ENCODE peak calls at places on chromosome 9, in ten cellular contexts. I, Y, O, W, N, R, V, K, J and F are unnamed samples.

GRCh38 chr9:8382777-8383527 is 583.4 kb upstream of the DMAC1 start:
- DNase-seq in I (no peak), Y (no peak), O (no peak), W (no peak), N (no peak), R (no peak), V (no peak), K (no peak), J (no peak), F (no peak)

GRCh38 chr9:98142925-98143481 is 24.0 kb upstream of the TRIM14 start:
- DNase-seq in I (no peak), Y (no peak), O (no peak), W (no peak), N (no peak), R (no peak), V (no peak), K (no peak), J (no peak), F (no peak)

GRCh38 chr9:93898502-93899426 is 56.4 kb downstream of the BARX1 start:
- DNase-seq in I (no peak), Y (no peak), O (no peak), W (no peak), N (no peak), R (no peak), V (no peak), K (no peak), J (no peak), F (no peak)

GRCh38 chr9:129580211-129580915 is 40.5 kb downstream of the C9orf50 start:
- DNase-seq in I (no peak), Y (no peak), O (no peak), W (no peak), N (no peak), R (peak), V (no peak), K (no peak), J (no peak), F (no peak)

GRCh38 chr9:123364241-123364824 is 8.3 kb downstream of the CRB2 start:
- DNase-seq in I (no peak), Y (no peak), O (peak), W (no peak), N (peak), R (no peak), V (no peak), K (no peak), J (no peak), F (no peak)

GRCh38 chr9:8188720-8189407 is 389.3 kb upstream of the DMAC1 start:
- DNase-seq in I (no peak), Y (no peak), O (no peak), W (no peak), N (no peak), R (no peak), V (no peak), K (no peak), J (no peak), F (no peak)

GRCh38 chr9:22117511-22118388 is 108.6 kb upstream of the CDKN2B start:
- DNase-seq in I (no peak), Y (no peak), O (peak), W (peak), N (no peak), R (no peak), V (no peak), K (no peak), J (peak), F (no peak)

GRCh38 chr9:104240890-104241289 is 146.8 kb downstream of the SMC2 start:
- DNase-seq in I (no peak), Y (no peak), O (no peak), W (no peak), N (no peak), R (peak), V (no peak), K (no peak), J (no peak), F (no peak)

GRCh38 chr9:5112109-5112592 is 73.3 kb downstream of the INSL6 start:
- DNase-seq in I (no peak), Y (no peak), O (no peak), W (no peak), N (no peak), R (no peak), V (no peak), K (no peak), J (no peak), F (no peak)

GRCh38 chr9:98142182-98142924 is 23.3 kb upstream of the TRIM14 start:
- DNase-seq in I (no peak), Y (no peak), O (no peak), W (peak), N (no peak), R (no peak), V (peak), K (no peak), J (peak), F (peak)

GRCh38 chr9:113950195-113951031 is 74.3 kb downstream of the ZNF618 start:
- DNase-seq in I (no peak), Y (no peak), O (no peak), W (no peak), N (no peak), R (no peak), V (no peak), K (no peak), J (no peak), F (no peak)

GRCh38 chr9:130015353-130016019 is 27.5 kb downstream of the FNBP1 start:
- DNase-seq in I (no peak), Y (no peak), O (no peak), W (no peak), N (no peak), R (no peak), V (no peak), K (no peak), J (no peak), F (no peak)

GRCh38 chr9:7507539-7508251 is 291.9 kb downstream of the DMAC1 start:
- DNase-seq in I (no peak), Y (no peak), O (no peak), W (no peak), N (no peak), R (no peak), V (no peak), K (no peak), J (no peak), F (no peak)

GRCh38 chr9:69085523-69086283 is 50.2 kb downstream of the FXN start:
- DNase-seq in I (no peak), Y (no peak), O (peak), W (no peak), N (no peak), R (no peak), V (no peak), K (no peak), J (peak), F (no peak)

GRCh38 chr9:37300620-37301368 is 121.7 kb upstream of the GRHPR start:
- DNase-seq in I (no peak), Y (no peak), O (peak), W (no peak), N (no peak), R (no peak), V (no peak), K (no peak), J (peak), F (no peak)

GRCh38 chr9:18658764-18659705 is 185.1 kb downstream of the ADAMTSL1 start:
- DNase-seq in I (no peak), Y (no peak), O (no peak), W (no peak), N (no peak), R (no peak), V (no peak), K (no peak), J (no peak), F (no peak)

GRCh38 chr9:89435315-89435823 is 62.5 kb downstream of the SEMA4D start:
- DNase-seq in I (no peak), Y (no peak), O (no peak), W (peak), N (no peak), R (peak), V (peak), K (no peak), J (peak), F (no peak)

GRCh38 chr9:89431930-89432725 is 65.8 kb downstream of the SEMA4D start:
- DNase-seq in I (no peak), Y (no peak), O (no peak), W (no peak), N (no peak), R (no peak), V (no peak), K (no peak), J (no peak), F (no peak)

GRCh38 chr9:89432986-89433530 is 64.9 kb downstream of the SEMA4D start:
- DNase-seq in I (no peak), Y (no peak), O (no peak), W (no peak), N (no peak), R (no peak), V (no peak), K (no peak), J (no peak), F (no peak)

GRCh38 chr9:89434636-89435314 is 63.1 kb downstream of the SEMA4D start:
- DNase-seq in I (no peak), Y (no peak), O (no peak), W (no peak), N (no peak), R (no peak), V (no peak), K (no peak), J (peak), F (no peak)

GRCh38 chr9:89433826-89434225 is 64.1 kb downstream of the SEMA4D start:
- DNase-seq in I (no peak), Y (no peak), O (peak), W (no peak), N (no peak), R (no peak), V (no peak), K (no peak), J (no peak), F (no peak)
- H3K27ac ChIP-seq in I (no peak), Y (no peak), O (no peak), W (no peak), N (peak), R (no peak), V (no peak), K (no peak), J (no peak), F (no peak)

DNA sequence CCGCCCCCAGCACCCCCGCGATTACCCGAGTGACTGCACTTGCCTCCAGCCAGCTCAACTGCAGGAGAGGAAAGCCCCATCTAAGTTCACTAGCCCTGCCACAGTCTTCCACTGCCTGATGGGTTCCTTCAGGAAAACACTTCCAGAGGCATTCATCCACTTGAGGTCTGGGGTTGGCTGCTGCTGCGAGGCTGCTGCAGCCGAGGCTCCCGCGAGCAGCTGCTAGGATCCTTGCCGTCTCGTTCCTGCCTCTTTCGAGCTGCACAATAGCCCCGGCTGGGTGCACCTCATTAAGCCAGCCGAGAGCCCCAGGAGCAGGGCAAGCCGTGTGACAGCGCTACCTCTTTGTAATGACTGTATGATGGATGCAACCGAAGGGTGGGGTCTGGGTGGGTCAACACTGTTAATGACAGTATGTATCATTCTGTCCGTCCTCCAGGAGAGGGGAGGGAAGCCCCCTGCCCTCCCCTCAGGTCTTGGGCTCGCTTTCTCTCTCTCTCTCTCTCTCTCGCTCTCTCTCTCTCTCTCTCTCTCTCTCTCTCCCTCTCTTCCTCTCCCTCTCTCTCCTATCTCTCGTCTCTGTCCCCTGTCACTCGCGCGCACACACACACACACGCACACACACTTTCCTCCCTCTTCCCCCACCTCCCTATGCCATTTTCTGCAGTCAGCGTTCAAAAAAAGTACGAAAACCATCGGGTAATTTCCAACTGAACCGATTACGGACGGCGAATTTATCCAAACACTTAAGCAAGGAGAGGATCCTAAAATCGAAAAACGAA is 24.4 kb upstream of the ELAVL2 start:
- DNase-seq in I (no peak), Y (peak), O (peak), W (no peak), N (no peak), R (no peak), V (no peak), K (no peak), J (peak), F (no peak)
- H3K27ac ChIP-seq in I (no peak), Y (no peak), O (no peak), W (no peak), N (no peak), R (no peak), V (no peak), K (no peak), J (peak), F (no peak)

GRCh38 chr9:125889524-125890473 is 142.6 kb downstream of the PBX3 start:
- DNase-seq in I (peak), Y (peak), O (peak), W (peak), N (no peak), R (no peak), V (peak), K (no peak), J (peak), F (peak)
- H3K27ac ChIP-seq in I (no peak), Y (peak), O (no peak), W (no peak), N (peak), R (no peak), V (peak), K (no peak), J (peak), F (peak)

DNA sequence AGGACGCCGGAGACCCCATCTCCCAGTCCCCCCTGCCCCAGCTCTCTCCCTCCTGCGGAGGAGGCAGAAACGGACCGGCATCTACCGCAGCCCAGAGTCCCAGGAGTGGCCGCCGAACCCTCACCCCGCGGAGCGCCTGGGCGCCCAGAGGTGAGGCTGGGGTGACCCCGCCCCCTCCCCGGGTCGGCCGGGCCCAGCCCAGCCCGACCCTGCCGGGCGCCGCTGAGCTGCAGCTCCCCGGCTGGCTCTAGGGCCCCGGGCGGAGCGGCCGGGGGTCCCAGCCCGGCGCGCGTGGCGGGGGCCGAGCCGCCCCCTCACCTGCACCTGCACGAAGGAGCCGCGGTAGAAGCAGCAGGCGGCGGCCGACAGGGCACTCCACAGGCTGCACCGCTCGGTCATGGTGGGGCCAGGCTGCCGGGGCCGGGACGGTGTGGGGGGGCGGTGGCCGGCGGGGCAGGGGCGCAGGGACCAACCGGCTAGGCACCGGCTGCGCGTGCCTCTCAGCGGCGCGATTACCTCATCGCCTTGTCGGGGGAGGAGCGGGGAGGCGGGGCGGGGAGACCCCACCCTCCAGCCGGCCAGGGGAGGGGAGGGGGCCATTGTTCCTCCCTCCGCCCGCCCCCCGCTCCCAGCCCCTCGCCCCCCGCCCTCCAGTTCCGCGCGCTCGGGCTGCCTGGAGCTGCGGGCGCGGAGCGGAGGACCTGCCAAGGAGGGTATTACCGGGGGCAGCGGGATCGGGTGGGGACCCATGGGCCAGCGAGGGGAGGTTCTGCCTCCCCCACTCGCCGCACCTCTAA is 19.9 kb upstream of the TOR2A start:
- DNase-seq in I (no peak), Y (peak), O (no peak), W (no peak), N (no peak), R (no peak), V (no peak), K (no peak), J (peak), F (no peak)
- H3K27ac ChIP-seq in I (no peak), Y (no peak), O (no peak), W (peak), N (no peak), R (no peak), V (peak), K (no peak), J (no peak), F (no peak)

GRCh38 chr9:16516887-16517286 is 353.6 kb downstream of the BNC2 start:
- DNase-seq in I (no peak), Y (no peak), O (peak), W (no peak), N (no peak), R (no peak), V (no peak), K (no peak), J (peak), F (no peak)
- H3K27ac ChIP-seq in I (no peak), Y (no peak), O (peak), W (no peak), N (no peak), R (no peak), V (peak), K (no peak), J (no peak), F (no peak)

GRCh38 chr9:101326501-101326900 is 58.3 kb downstream of the BAAT start:
- DNase-seq in I (no peak), Y (no peak), O (no peak), W (no peak), N (no peak), R (no peak), V (no peak), K (no peak), J (no peak), F (no peak)

GRCh38 chr9:101326035-101326434 is 58.8 kb downstream of the BAAT start:
- DNase-seq in I (no peak), Y (no peak), O (no peak), W (no peak), N (no peak), R (no peak), V (no peak), K (no peak), J (no peak), F (no peak)

GRCh38 chr9:101323129-101323528 is 61.7 kb downstream of the BAAT start:
- DNase-seq in I (no peak), Y (no peak), O (no peak), W (no peak), N (no peak), R (no peak), V (no peak), K (no peak), J (no peak), F (no peak)

GRCh38 chr9:101324245-101324804 is 60.5 kb downstream of the BAAT start:
- DNase-seq in I (no peak), Y (no peak), O (no peak), W (no peak), N (no peak), R (no peak), V (no peak), K (no peak), J (no peak), F (no peak)

DNA sequence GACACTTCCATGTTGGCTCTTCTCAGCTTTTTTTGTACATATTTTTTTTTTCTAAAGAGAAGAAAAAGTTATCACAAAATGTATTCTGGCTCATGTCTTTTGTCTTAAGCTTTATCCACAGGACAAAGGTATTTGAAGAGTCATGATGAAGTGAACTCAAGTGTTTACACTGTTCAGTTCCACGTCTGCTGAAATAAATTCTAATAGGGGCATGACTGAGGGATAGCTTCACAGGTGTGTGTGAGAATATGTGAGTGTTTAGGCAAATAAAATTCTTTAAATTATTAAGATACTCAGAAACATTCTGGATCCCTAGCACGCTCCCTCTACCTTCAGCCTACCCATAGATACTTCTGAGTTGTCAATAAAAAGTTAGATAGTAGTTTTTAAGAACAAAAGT is 59.8 kb downstream of the BAAT start:
- DNase-seq in I (no peak), Y (no peak), O (no peak), W (no peak), N (no peak), R (no peak), V (no peak), K (no peak), J (no peak), F (no peak)
- H3K27ac ChIP-seq in I (no peak), Y (no peak), O (no peak), W (no peak), N (no peak), R (no peak), V (no peak), K (no peak), J (no peak), F (no peak)

DNA sequence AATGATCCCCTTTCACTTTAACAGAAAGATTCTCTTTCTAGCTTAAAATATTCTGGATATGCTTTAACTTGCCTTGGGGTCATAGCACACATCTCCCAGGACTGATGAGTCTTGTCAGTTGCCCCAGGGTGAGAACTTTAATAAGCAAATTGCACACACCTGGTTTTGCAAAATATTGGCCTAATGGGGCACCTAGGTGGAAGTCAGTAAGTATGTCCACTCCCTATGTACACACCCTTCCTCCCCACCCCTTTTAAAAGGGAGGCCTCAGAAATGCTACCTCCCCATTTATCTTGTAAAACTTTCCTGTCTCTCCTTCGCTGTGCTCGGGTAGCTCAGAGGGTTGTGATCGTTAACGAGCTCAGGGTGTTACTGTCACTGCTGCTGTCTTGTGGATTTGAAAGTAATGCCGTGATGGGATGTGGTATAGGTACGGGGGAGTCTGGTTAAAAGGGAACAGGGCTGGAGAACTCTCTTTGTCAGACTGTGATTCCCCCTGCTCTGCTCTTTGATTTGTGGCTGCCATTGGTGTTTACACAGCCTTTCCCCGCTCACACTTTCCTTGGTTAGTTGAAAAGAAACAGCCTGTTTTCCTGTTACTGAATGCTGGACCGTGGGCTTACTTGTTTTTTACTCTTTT is 26.1 kb downstream of the ZNF462 start:
- DNase-seq in I (no peak), Y (no peak), O (peak), W (no peak), N (no peak), R (no peak), V (no peak), K (no peak), J (peak), F (no peak)
- H3K27ac ChIP-seq in I (no peak), Y (no peak), O (peak), W (no peak), N (no peak), R (no peak), V (no peak), K (no peak), J (no peak), F (no peak)